ENCODE peak calls at places on chromosome 22, in six cellular contexts. R is right lobe of liver, Z is AG10803, L is esophagus squamous epithelium, N is lower leg skin, J is Calu3. H is an unnamed sample.

GRCh38 chr22:44881246-44881600 is 128.6 kb downstream of the PHF21B start:
- DNase-seq in R (no peak), Z (no peak), L (no peak), N (no peak), J (no peak), H (no peak)

GRCh38 chr22:28441720-28442263 is 237.8 kb downstream of the TTC28 start:
- DNase-seq in R (no peak), Z (peak; percentile 69), L (no peak), N (no peak), J (no peak), H (no peak)

GRCh38 chr22:20514658-20515406 is 7.4 kb downstream of the MED15 start:
- DNase-seq in R (no peak), Z (peak; percentile 92), L (no peak), N (peak; percentile 67), J (no peak), H (no peak)

GRCh38 chr22:43228330-43228729 is 41.4 kb upstream of the TTLL12 start:
- DNase-seq in R (no peak), Z (peak; percentile 5), L (no peak), N (no peak), J (peak; percentile 64), H (no peak)

GRCh38 chr22:30875481-30876215 is 92.9 kb downstream of the MORC2 start:
- DNase-seq in R (no peak), Z (peak; percentile 16), L (no peak), N (no peak), J (no peak), H (peak; percentile 28)

GRCh38 chr22:49143812-49144211 is 683.9 kb downstream of the BRD1 start:
- DNase-seq in R (no peak), Z (no peak), L (no peak), N (no peak), J (no peak), H (no peak)

GRCh38 chr22:30336752-30337460 is 10.2 kb upstream of the TBC1D10A start:
- DNase-seq in R (no peak), Z (no peak), L (no peak), N (no peak), J (no peak), H (no peak)

GRCh38 chr22:29780781-29781676 is 13.9 kb downstream of the UQCR10 start:
- DNase-seq in R (no peak), Z (peak; percentile 92), L (no peak), N (no peak), J (peak; percentile 44), H (no peak)

GRCh38 chr22:41479671-41480396 is 10.9 kb downstream of the ACO2 start:
- DNase-seq in R (no peak), Z (peak; percentile 54), L (no peak), N (no peak), J (no peak), H (no peak)

GRCh38 chr22:45064313-45065268 is 54.8 kb upstream of the PHF21B start:
- DNase-seq in R (no peak), Z (peak; percentile 63), L (no peak), N (no peak), J (peak; percentile 5), H (no peak)

GRCh38 chr22:42648368-42649260 is 578 bp downstream of the CYB5R3 start:
- DNase-seq in R (peak; percentile 87), Z (peak; percentile 51), L (no peak), N (peak; percentile 38), J (peak; percentile 48), H (no peak)

GRCh38 chr22:42651134-42651533 is 1.9 kb upstream of the CYB5R3 start:
- DNase-seq in R (no peak), Z (no peak), L (no peak), N (no peak), J (peak; percentile 24), H (no peak)

GRCh38 chr22:41998361-41999261 is at the start of gene WBP2NL:
- DNase-seq in R (peak; percentile 91), Z (peak; percentile 70), L (peak; percentile 47), N (peak; percentile 81), J (peak; percentile 93), H (no peak)

GRCh38 chr22:41565403-41566054 is 4.7 kb downstream of the CSDC2 start:
- DNase-seq in R (no peak), Z (peak; percentile 70), L (no peak), N (no peak), J (peak; percentile 34), H (no peak)

DNA sequence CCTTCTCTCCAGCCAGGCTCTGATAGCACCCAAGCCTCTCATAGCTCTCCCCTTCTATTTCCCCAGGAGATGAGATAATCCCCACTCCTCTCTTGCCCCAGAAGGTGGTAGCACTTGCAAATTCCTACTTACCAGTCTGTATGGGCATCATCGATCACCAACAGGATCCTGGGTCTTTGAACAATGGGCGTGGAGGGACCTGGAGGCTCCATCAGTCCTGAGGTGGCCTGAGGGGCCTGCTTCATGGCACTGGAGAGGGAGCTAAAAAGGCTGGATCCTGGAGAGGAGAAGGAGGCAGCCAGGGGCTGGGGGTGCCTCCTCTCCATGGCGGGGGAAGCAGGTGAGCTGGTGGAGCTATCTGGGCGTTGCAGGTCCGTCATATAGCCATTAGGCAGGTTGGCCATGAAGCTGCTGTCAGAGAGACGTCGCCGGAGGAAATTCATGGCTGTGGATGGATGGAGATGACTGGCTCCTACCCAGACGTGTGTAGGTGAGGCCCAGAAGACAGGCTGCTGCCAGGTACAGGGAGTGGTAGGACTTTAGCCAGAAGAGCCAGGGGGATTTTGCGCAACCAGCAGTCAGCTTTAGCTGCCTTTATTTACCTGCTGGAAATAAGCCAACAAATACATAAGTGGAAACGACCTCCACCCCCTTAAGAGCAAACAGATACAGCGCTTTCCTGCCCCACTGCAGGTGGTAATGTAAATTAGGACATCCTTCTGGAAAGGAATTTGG is 51.8 kb downstream of the SYN3 start:
- DNase-seq in R (peak; percentile 64), Z (no peak), L (no peak), N (peak; percentile 30), J (peak; percentile 32), H (peak; percentile 61)
- TF ChIP-seq CTCF in R (no peak), Z (no peak), L (no peak), N (no peak), J (no peak), H (no peak)

GRCh38 chr22:23753371-23753770 is 854 bp downstream of the VPREB3 start:
- DNase-seq in R (no peak), Z (no peak), L (no peak), N (no peak), J (no peak), H (no peak)
- TF ChIP-seq CTCF in R (no peak), Z (no peak), L (no peak), N (no peak), J (no peak), H (no peak)

GRCh38 chr22:47393191-47393590 is 630.7 kb downstream of the TBC1D22A start:
- DNase-seq in R (peak; percentile 6), Z (no peak), L (no peak), N (no peak), J (no peak), H (no peak)
- TF ChIP-seq CTCF in R (no peak), Z (no peak), L (no peak), N (no peak), J (no peak), H (no peak)

DNA sequence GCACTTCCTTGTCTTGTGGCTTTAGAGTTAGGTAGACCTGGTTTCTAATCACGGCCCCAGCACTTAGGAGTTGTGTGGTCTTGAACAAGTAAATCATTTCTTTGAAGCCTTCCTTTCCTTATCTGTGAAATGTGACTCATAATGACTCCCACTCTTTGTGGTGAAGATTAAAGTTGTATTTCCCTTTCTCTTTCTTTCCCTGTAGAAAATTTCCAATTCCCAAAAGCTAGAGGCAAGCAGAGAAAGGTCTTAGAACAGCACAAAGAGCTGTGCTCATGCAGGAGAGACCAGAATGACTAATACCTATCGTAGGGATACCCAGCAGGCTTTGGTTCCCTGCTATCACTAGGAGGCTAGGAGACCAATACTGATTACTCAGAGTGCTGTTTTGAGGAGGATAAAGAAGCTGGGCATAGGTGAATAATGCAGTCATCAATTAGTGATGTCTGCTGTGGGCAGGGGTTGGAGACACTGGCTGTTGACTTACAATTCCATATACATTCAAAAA is 270.7 kb upstream of the SYN3 start:
- DNase-seq in R (no peak), Z (peak; percentile 24), L (no peak), N (no peak), J (peak; percentile 69), H (no peak)
- TF ChIP-seq CTCF in R (no peak), Z (no peak), L (no peak), N (no peak), J (no peak), H (no peak)

GRCh38 chr22:25403752-25404471 is 160.6 kb upstream of the GRK3 start:
- DNase-seq in R (no peak), Z (peak; percentile 83), L (no peak), N (no peak), J (no peak), H (peak; percentile 10)

GRCh38 chr22:25404556-25404922 is 159.9 kb upstream of the GRK3 start:
- DNase-seq in R (no peak), Z (no peak), L (no peak), N (no peak), J (peak; percentile 24), H (no peak)

GRCh38 chr22:25406510-25407210 is 157.8 kb upstream of the GRK3 start:
- DNase-seq in R (no peak), Z (no peak), L (no peak), N (no peak), J (no peak), H (no peak)

GRCh38 chr22:25405854-25406509 is 158.5 kb upstream of the GRK3 start:
- DNase-seq in R (no peak), Z (no peak), L (no peak), N (no peak), J (no peak), H (no peak)

GRCh38 chr22:25404923-25405853 is 159.3 kb upstream of the GRK3 start:
- DNase-seq in R (peak; percentile 88), Z (peak; percentile 71), L (no peak), N (peak; percentile 64), J (peak; percentile 73), H (no peak)
- TF ChIP-seq CTCF in R (no peak), Z (no peak), L (no peak), N (no peak), J (no peak), H (no peak)

DNA sequence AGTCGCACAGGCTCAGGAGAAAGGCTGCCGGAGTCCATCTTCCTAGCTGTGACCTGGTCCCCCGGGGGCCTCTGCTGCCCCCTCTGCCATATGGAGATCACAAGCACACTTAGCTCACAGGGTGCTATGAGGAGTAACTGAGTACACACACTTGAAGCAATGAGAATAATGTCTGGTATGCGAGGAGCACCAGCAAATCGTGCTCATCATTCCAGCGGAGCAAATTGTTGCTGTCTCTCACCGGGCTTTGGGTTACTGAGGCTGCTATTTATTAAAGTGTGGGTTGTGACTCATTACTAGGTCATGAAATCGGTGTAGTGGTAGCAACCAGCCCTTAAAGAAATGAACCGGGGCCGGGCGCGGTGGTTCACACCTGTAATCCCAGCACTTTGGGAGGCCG is 48.1 kb upstream of the EIF3D start:
- DNase-seq in R (no peak), Z (peak; percentile 97), L (no peak), N (no peak), J (no peak), H (no peak)
- TF ChIP-seq CTCF in R (no peak), Z (peak; percentile 27), L (no peak), N (no peak), J (no peak), H (no peak)